ENCODE peak calls at places on chromosomes 7 and 10, in eight cellular contexts. One of them, this sample, is unnamed. For H3K27me3, the result is how much of the 10 kb centered on the place peaks cover.

GRCh38 chr10:122981066-122981464 is 864 bp downstream of the PSTK start:
- DNase-seq in right cardiac atrium: no peak
- DNase-seq in ovary: no peak
- DNase-seq in uterus: no peak
- DNase-seq in brain microvascular endothelial cell: peak
- DNase-seq in heart right ventricle: no peak
- DNase-seq in GM23248: peak
- DNase-seq in PC-3: peak
- DNase-seq in this sample: no peak

GRCh38 chr10:3195706-3196105 is 23.1 kb upstream of the PITRM1 start:
- DNase-seq in GM23248: no peak
- DNase-seq in heart right ventricle: no peak
- DNase-seq in ovary: no peak
- DNase-seq in right cardiac atrium: no peak
- DNase-seq in brain microvascular endothelial cell: no peak
- DNase-seq in PC-3: no peak
- DNase-seq in uterus: no peak
- DNase-seq in this sample: no peak

GRCh38 chr7:142379445-142379844 is 121.6 kb upstream of the PRSS58 start:
- DNase-seq in PC-3: no peak
- DNase-seq in uterus: no peak
- DNase-seq in heart right ventricle: no peak
- DNase-seq in right cardiac atrium: no peak
- DNase-seq in ovary: no peak
- DNase-seq in brain microvascular endothelial cell: no peak
- DNase-seq in GM23248: no peak
- DNase-seq in this sample: no peak

GRCh38 chr7:132806834-132807233 is 230.6 kb upstream of the PLXNA4 start:
- DNase-seq in GM23248: no peak
- DNase-seq in right cardiac atrium: no peak
- DNase-seq in heart right ventricle: no peak
- DNase-seq in ovary: no peak
- DNase-seq in brain microvascular endothelial cell: no peak
- DNase-seq in PC-3: no peak
- DNase-seq in uterus: no peak
- DNase-seq in this sample: no peak

GRCh38 chr10:62895058-62895457 is 78.9 kb upstream of the EGR2 start:
- DNase-seq in uterus: no peak
- DNase-seq in heart right ventricle: peak
- DNase-seq in right cardiac atrium: peak
- DNase-seq in brain microvascular endothelial cell: peak
- DNase-seq in ovary: no peak
- DNase-seq in PC-3: peak
- DNase-seq in GM23248: peak
- DNase-seq in this sample: no peak

GRCh38 chr10:63527401-63527800 is 6.2 kb downstream of the REEP3 start:
- DNase-seq in ovary: no peak
- DNase-seq in right cardiac atrium: no peak
- DNase-seq in brain microvascular endothelial cell: no peak
- DNase-seq in heart right ventricle: no peak
- DNase-seq in uterus: no peak
- DNase-seq in GM23248: no peak
- DNase-seq in PC-3: no peak
- DNase-seq in this sample: no peak

GRCh38 chr10:90751107-90751997 is 106.5 kb downstream of the HTR7 start:
- DNase-seq in ovary: no peak
- DNase-seq in uterus: no peak
- DNase-seq in GM23248: peak
- DNase-seq in right cardiac atrium: no peak
- DNase-seq in brain microvascular endothelial cell: peak
- DNase-seq in heart right ventricle: no peak
- DNase-seq in PC-3: peak
- DNase-seq in this sample: peak

GRCh38 chr7:101162551-101163280 is 2.7 kb downstream of the VGF start:
- DNase-seq in PC-3: peak
- DNase-seq in right cardiac atrium: peak
- DNase-seq in ovary: no peak
- DNase-seq in GM23248: peak
- DNase-seq in heart right ventricle: peak
- DNase-seq in uterus: no peak
- DNase-seq in brain microvascular endothelial cell: no peak
- DNase-seq in this sample: peak

GRCh38 chr10:93600861-93601773 is at the start of gene RBP4:
- DNase-seq in ovary: no peak
- DNase-seq in heart right ventricle: peak
- DNase-seq in PC-3: peak
- DNase-seq in brain microvascular endothelial cell: peak
- DNase-seq in GM23248: peak
- DNase-seq in uterus: no peak
- DNase-seq in right cardiac atrium: peak
- DNase-seq in this sample: peak

GRCh38 chr7:140084972-140085371 is 22.2 kb upstream of the PARP12 start:
- DNase-seq in uterus: no peak
- DNase-seq in PC-3: no peak
- DNase-seq in right cardiac atrium: no peak
- DNase-seq in GM23248: no peak
- DNase-seq in brain microvascular endothelial cell: no peak
- DNase-seq in heart right ventricle: no peak
- DNase-seq in ovary: no peak
- DNase-seq in this sample: no peak

GRCh38 chr7:14751461-14751860 is 151.1 kb downstream of the DGKB start:
- DNase-seq in heart right ventricle: no peak
- DNase-seq in ovary: no peak
- DNase-seq in GM23248: no peak
- DNase-seq in brain microvascular endothelial cell: no peak
- DNase-seq in PC-3: no peak
- DNase-seq in right cardiac atrium: no peak
- DNase-seq in uterus: no peak
- DNase-seq in this sample: no peak

GRCh38 chr7:57354679-57355338 is 95.2 kb upstream of the ZNF716 start:
- DNase-seq in heart right ventricle: peak
- DNase-seq in brain microvascular endothelial cell: no peak
- DNase-seq in PC-3: no peak
- DNase-seq in right cardiac atrium: no peak
- DNase-seq in GM23248: no peak
- DNase-seq in ovary: no peak
- DNase-seq in uterus: no peak
- DNase-seq in this sample: no peak

GRCh38 chr10:112813866-112814596 is 136.0 kb upstream of the TCF7L2 start:
- DNase-seq in uterus: no peak
- DNase-seq in heart right ventricle: no peak
- DNase-seq in GM23248: no peak
- DNase-seq in PC-3: no peak
- DNase-seq in brain microvascular endothelial cell: no peak
- DNase-seq in ovary: no peak
- DNase-seq in right cardiac atrium: no peak
- DNase-seq in this sample: no peak

GRCh38 chr7:135445690-135446089 is 64.2 kb downstream of the CNOT4 start:
- DNase-seq in right cardiac atrium: no peak
- DNase-seq in heart right ventricle: no peak
- DNase-seq in GM23248: no peak
- DNase-seq in brain microvascular endothelial cell: no peak
- DNase-seq in uterus: no peak
- DNase-seq in PC-3: no peak
- DNase-seq in ovary: no peak
- DNase-seq in this sample: no peak

GRCh38 chr10:132855889-132856288 is 69.9 kb upstream of the NKX6-2 start:
- DNase-seq in ovary: peak
- DNase-seq in brain microvascular endothelial cell: no peak
- DNase-seq in heart right ventricle: no peak
- DNase-seq in uterus: no peak
- DNase-seq in PC-3: no peak
- DNase-seq in GM23248: no peak
- DNase-seq in right cardiac atrium: no peak
- DNase-seq in this sample: no peak

GRCh38 chr10:124091646-124092269 is 1.6 kb downstream of the CHST15 start:
- DNase-seq in uterus: peak
- DNase-seq in PC-3: no peak
- DNase-seq in right cardiac atrium: peak
- DNase-seq in ovary: peak
- DNase-seq in brain microvascular endothelial cell: peak
- DNase-seq in GM23248: peak
- DNase-seq in heart right ventricle: peak
- DNase-seq in this sample: no peak

GRCh38 chr10:77835669-77836086 is 90.9 kb downstream of the DLG5 start:
- DNase-seq in ovary: no peak
- DNase-seq in right cardiac atrium: peak
- DNase-seq in GM23248: no peak
- DNase-seq in heart right ventricle: peak
- DNase-seq in brain microvascular endothelial cell: peak
- DNase-seq in PC-3: no peak
- DNase-seq in uterus: no peak
- DNase-seq in this sample: no peak

GRCh38 chr10:3139135-3139910 is 33.3 kb downstream of the PITRM1 start:
- DNase-seq in heart right ventricle: no peak
- DNase-seq in ovary: no peak
- DNase-seq in right cardiac atrium: no peak
- DNase-seq in uterus: no peak
- DNase-seq in brain microvascular endothelial cell: no peak
- DNase-seq in PC-3: no peak
- DNase-seq in GM23248: no peak
- DNase-seq in this sample: no peak

GRCh38 chr7:167087-167855 is 25.1 kb upstream of the FAM20C start:
- DNase-seq in brain microvascular endothelial cell: no peak
- DNase-seq in PC-3: no peak
- DNase-seq in ovary: no peak
- DNase-seq in GM23248: no peak
- DNase-seq in right cardiac atrium: no peak
- DNase-seq in heart right ventricle: no peak
- DNase-seq in uterus: no peak
- DNase-seq in this sample: peak

GRCh38 chr10:74305730-74306129 is 154.7 kb downstream of the ADK start:
- DNase-seq in PC-3: no peak
- DNase-seq in uterus: no peak
- DNase-seq in GM23248: no peak
- DNase-seq in heart right ventricle: no peak
- DNase-seq in ovary: no peak
- DNase-seq in brain microvascular endothelial cell: no peak
- DNase-seq in right cardiac atrium: no peak
- DNase-seq in this sample: no peak

GRCh38 chr7:21300692-21301091 is 127.2 kb upstream of the SP4 start:
- DNase-seq in PC-3: peak
- DNase-seq in brain microvascular endothelial cell: no peak
- DNase-seq in uterus: no peak
- DNase-seq in heart right ventricle: no peak
- DNase-seq in GM23248: no peak
- DNase-seq in right cardiac atrium: no peak
- DNase-seq in ovary: no peak
- DNase-seq in this sample: no peak

GRCh38 chr7:16644624-16644986 is 949 bp downstream of the ANKMY2 start:
- DNase-seq in right cardiac atrium: peak
- DNase-seq in heart right ventricle: peak
- DNase-seq in brain microvascular endothelial cell: peak
- DNase-seq in GM23248: peak
- DNase-seq in PC-3: peak
- DNase-seq in ovary: no peak
- DNase-seq in uterus: peak
- DNase-seq in this sample: peak

GRCh38 chr10:49550563-49550962 is 11.6 kb upstream of the ERCC6 start:
- DNase-seq in GM23248: peak
- DNase-seq in right cardiac atrium: no peak
- DNase-seq in brain microvascular endothelial cell: peak
- DNase-seq in uterus: no peak
- DNase-seq in ovary: no peak
- DNase-seq in PC-3: peak
- DNase-seq in heart right ventricle: no peak
- DNase-seq in this sample: peak
- H3K4me3 ChIP-seq in GM23248: no peak
- H3K4me3 ChIP-seq in right cardiac atrium: no peak
- H3K4me3 ChIP-seq in brain microvascular endothelial cell: no peak
- H3K4me3 ChIP-seq in uterus: no peak
- H3K4me3 ChIP-seq in ovary: no peak
- H3K4me3 ChIP-seq in PC-3: no peak
- H3K4me3 ChIP-seq in heart right ventricle: no peak
- H3K4me3 ChIP-seq in this sample: no peak

GRCh38 chr10:8049874-8050560 is 4.5 kb upstream of the GATA3 start:
- DNase-seq in PC-3: no peak
- DNase-seq in ovary: no peak
- DNase-seq in uterus: no peak
- DNase-seq in heart right ventricle: no peak
- DNase-seq in right cardiac atrium: no peak
- DNase-seq in brain microvascular endothelial cell: no peak
- DNase-seq in GM23248: no peak
- DNase-seq in this sample: no peak
- H3K27me3 ChIP-seq in PC-3: under half
- H3K27me3 ChIP-seq in ovary: under half
- H3K27me3 ChIP-seq in uterus: half or more
- H3K27me3 ChIP-seq in heart right ventricle: half or more
- H3K27me3 ChIP-seq in right cardiac atrium: under half
- H3K27me3 ChIP-seq in brain microvascular endothelial cell: half or more
- H3K27me3 ChIP-seq in GM23248: half or more
- H3K27me3 ChIP-seq in this sample: under half

DNA sequence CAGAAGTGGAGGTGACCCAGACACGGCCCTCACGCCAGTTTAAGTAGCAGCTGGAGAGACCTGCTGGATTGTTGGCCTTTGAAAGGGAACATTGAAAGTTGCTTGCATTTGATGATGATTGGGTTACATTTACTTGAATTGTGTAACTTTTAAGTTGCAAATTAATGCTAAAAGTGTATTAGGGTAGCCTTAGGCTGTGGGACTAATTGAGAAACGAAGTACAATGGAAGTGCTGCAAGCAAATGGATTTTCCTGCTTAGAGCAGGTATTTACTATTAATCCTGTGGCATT is 25.7 kb downstream of the CDK14 start:
- DNase-seq in right cardiac atrium: no peak
- DNase-seq in uterus: no peak
- DNase-seq in heart right ventricle: no peak
- DNase-seq in GM23248: no peak
- DNase-seq in PC-3: no peak
- DNase-seq in ovary: no peak
- DNase-seq in brain microvascular endothelial cell: no peak
- DNase-seq in this sample: no peak
- H3K4me3 ChIP-seq in right cardiac atrium: no peak
- H3K4me3 ChIP-seq in uterus: no peak
- H3K4me3 ChIP-seq in heart right ventricle: no peak
- H3K4me3 ChIP-seq in GM23248: no peak
- H3K4me3 ChIP-seq in PC-3: no peak
- H3K4me3 ChIP-seq in ovary: no peak
- H3K4me3 ChIP-seq in brain microvascular endothelial cell: no peak
- H3K4me3 ChIP-seq in this sample: no peak

DNA sequence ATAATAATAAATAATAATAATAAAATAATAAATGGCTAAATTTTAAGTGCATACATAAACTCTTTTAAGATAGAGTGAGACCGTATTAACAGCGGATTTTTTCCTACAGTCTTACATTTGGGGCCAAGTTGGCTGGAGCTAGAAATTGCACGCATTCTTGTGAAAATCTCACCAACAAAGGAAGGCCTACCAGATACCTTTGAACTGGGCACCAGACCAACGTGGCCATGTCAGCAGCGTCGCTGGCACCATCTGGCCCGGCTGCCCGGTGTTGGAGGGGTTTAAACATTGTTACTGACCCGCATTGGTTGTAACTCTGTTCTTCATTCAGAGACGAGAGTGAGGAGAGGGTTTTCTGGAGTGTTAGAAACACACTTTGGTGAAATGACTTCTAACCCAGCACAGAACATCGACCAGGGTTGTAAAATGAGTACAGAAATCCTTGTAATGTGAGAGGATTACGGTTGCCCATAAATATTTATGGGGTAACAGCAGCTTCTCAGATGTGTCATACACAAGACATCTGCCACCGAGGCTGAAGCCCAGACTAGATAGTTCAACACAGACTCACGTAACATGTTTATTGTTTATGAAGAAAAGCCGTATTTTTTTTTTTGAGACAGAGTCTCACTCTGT is 34.6 kb upstream of the UNCX start:
- DNase-seq in GM23248: peak
- DNase-seq in right cardiac atrium: no peak
- DNase-seq in ovary: no peak
- DNase-seq in heart right ventricle: no peak
- DNase-seq in PC-3: peak
- DNase-seq in uterus: no peak
- DNase-seq in brain microvascular endothelial cell: peak
- DNase-seq in this sample: no peak
- H3K27me3 ChIP-seq in GM23248: under half
- H3K27me3 ChIP-seq in right cardiac atrium: under half
- H3K27me3 ChIP-seq in ovary: under half
- H3K27me3 ChIP-seq in heart right ventricle: under half
- H3K27me3 ChIP-seq in PC-3: under half
- H3K27me3 ChIP-seq in uterus: under half
- H3K27me3 ChIP-seq in brain microvascular endothelial cell: under half
- H3K27me3 ChIP-seq in this sample: under half